ENCODE peak calls at places on chromosome 4, in six cellular contexts. M is astrocyte of the spinal cord; A is RPMI7951; I is stimulated activated CD8-positive, alpha-beta memory T cell treated with anti-CD3 and anti-CD28 coated beads, Interleukin-4, amount 100 ng/mL, for 1 hour; P is PC-3; Y is adipocyte. H is an unnamed sample.

GRCh38 chr4:33395731-33396485 is 2675.7 kb downstream of the PCDH7 start:
- DNase-seq in M (peak), Y (no peak), A (no peak), P (no peak), I (no peak), H (no peak)

GRCh38 chr4:138952405-138952804 is 63.2 kb upstream of the NOCT start:
- DNase-seq in P (peak), Y (no peak), I (no peak), A (no peak), M (peak), H (no peak)

GRCh38 chr4:20391224-20391623 is 139.5 kb downstream of the SLIT2 start:
- DNase-seq in Y (peak), A (no peak), I (no peak), P (no peak), M (peak), H (no peak)

GRCh38 chr4:98570160-98570797 is 88.1 kb downstream of the TSPAN5 start:
- DNase-seq in Y (peak), M (no peak), I (no peak), P (no peak), A (no peak), H (no peak)

GRCh38 chr4:139603576-139604387 is 47.8 kb upstream of the SETD7 start:
- DNase-seq in P (peak), M (peak), A (peak), Y (peak), I (no peak), H (no peak)

GRCh38 chr4:185755451-185755850 is 56.5 kb downstream of the SORBS2 start:
- DNase-seq in A (no peak), M (no peak), P (no peak), I (no peak), Y (no peak), H (no peak)

GRCh38 chr4:151227731-151228130 is 49.2 kb upstream of the PRSS48 start:
- DNase-seq in Y (peak), P (peak), M (peak), I (no peak), A (peak), H (no peak)

GRCh38 chr4:190017357-190018200 is 9.5 kb downstream of the FRG2 start:
- DNase-seq in P (no peak), I (no peak), Y (no peak), M (no peak), A (no peak), H (no peak)

GRCh38 chr4:687975-688694 is 816 bp downstream of the SLC49A3 start:
- DNase-seq in P (peak), Y (no peak), M (no peak), I (no peak), A (no peak), H (no peak)

GRCh38 chr4:187883049-187883448 is 112.5 kb upstream of the ZFP42 start:
- DNase-seq in M (no peak), P (no peak), I (no peak), A (no peak), Y (no peak), H (no peak)

GRCh38 chr4:156829194-156829593 is 142.4 kb downstream of the PDGFC start:
- DNase-seq in I (no peak), Y (peak), M (no peak), P (no peak), A (peak), H (no peak)

GRCh38 chr4:88357262-88357661 is 21.4 kb upstream of the HERC6 start:
- DNase-seq in M (no peak), A (no peak), I (no peak), P (no peak), Y (no peak), H (no peak)

GRCh38 chr4:151933122-151933827 is 172.5 kb upstream of the GATB start:
- DNase-seq in M (no peak), Y (no peak), P (no peak), A (peak), I (no peak), H (no peak)

GRCh38 chr4:165384186-165384585 is 5.4 kb downstream of the CPE start:
- DNase-seq in A (no peak), M (no peak), Y (no peak), P (no peak), I (no peak), H (no peak)

GRCh38 chr4:35525192-35525978 is 718.9 kb downstream of the ARAP2 start:
- DNase-seq in I (no peak), A (no peak), M (no peak), Y (no peak), P (peak), H (no peak)

GRCh38 chr4:52911684-52912294 is 49.7 kb downstream of the RASL11B start:
- DNase-seq in I (peak), A (peak), P (peak), M (peak), Y (peak), H (no peak)

GRCh38 chr4:56247646-56248045 is 139.6 kb downstream of the AASDH start:
- DNase-seq in M (no peak), Y (no peak), P (no peak), I (no peak), A (no peak), H (no peak)

GRCh38 chr4:17613761-17614415 is 553 bp upstream of the MED28 start:
- DNase-seq in A (peak), Y (peak), P (peak), M (no peak), I (no peak), H (no peak)

GRCh38 chr4:17762705-17763104 is 18.7 kb downstream of the FAM184B start:
- DNase-seq in I (no peak), A (peak), P (peak), Y (no peak), M (peak), H (no peak)

GRCh38 chr4:5894266-5894665 is 1.4 kb upstream of the CRMP1 start:
- DNase-seq in I (no peak), P (no peak), M (no peak), A (no peak), Y (no peak), H (no peak)

GRCh38 chr4:138870739-138871633 is 144.6 kb upstream of the NOCT start:
- DNase-seq in M (peak), P (peak), A (peak), Y (peak), I (no peak), H (no peak)

H was measured in cortex of kidney.